ENCODE peak calls at places on chromosomes 3 and 15, in four cellular contexts. M, I, G and F are unnamed samples.
A peak's percentile ranks its signal among the peaks of the same experiment; 100 is the strongest.

GRCh38 chr3:123618768-123619484 is 34.1 kb upstream of the HACD2 start:
- DNase-seq in M (no peak), I (no peak), G (peak; percentile 29), F (peak; percentile 64)

GRCh38 chr15:65060641-65061397 is 7.0 kb downstream of the RASL12 start:
- DNase-seq in M (no peak), I (no peak), G (no peak), F (no peak)

GRCh38 chr3:67517781-67518180 is 136.6 kb downstream of the SUCLG2 start:
- DNase-seq in M (no peak), I (no peak), G (no peak), F (no peak)

GRCh38 chr3:133097214-133097613 is 59.0 kb downstream of the TMEM108 start:
- DNase-seq in M (no peak), I (no peak), G (no peak), F (no peak)

GRCh38 chr3:192409203-192409837 is 318.0 kb downstream of the FGF12 start:
- DNase-seq in M (peak; percentile 26), I (no peak), G (no peak), F (peak; percentile 37)

GRCh38 chr15:33535135-33535534 is 224.4 kb downstream of the RYR3 start:
- DNase-seq in M (no peak), I (no peak), G (no peak), F (peak; percentile 28)

GRCh38 chr3:183306798-183307671 is 54.0 kb downstream of the B3GNT5 start:
- DNase-seq in M (no peak), I (no peak), G (peak; percentile 80), F (peak; percentile 77)

GRCh38 chr15:71518661-71519060 is 291.7 kb upstream of the NR2E3 start:
- DNase-seq in M (no peak), I (no peak), G (no peak), F (no peak)

GRCh38 chr3:61645148-61645547 is 83.8 kb downstream of the PTPRG start:
- DNase-seq in M (peak; percentile 31), I (no peak), G (no peak), F (peak; percentile 49)

GRCh38 chr15:65771870-65772269 is 20.2 kb downstream of the DENND4A start:
- DNase-seq in M (no peak), I (no peak), G (no peak), F (no peak)

GRCh38 chr3:150970665-150971327 is 1.7 kb downstream of the CLRN1 start:
- DNase-seq in M (peak; percentile 43), I (peak; percentile 22), G (no peak), F (peak; percentile 70)

GRCh38 chr3:159911011-159911663 is 77.5 kb upstream of the IL12A start:
- DNase-seq in M (no peak), I (no peak), G (no peak), F (no peak)

GRCh38 chr3:16528581-16528993 is 15.1 kb upstream of the RFTN1 start:
- DNase-seq in M (no peak), I (no peak), G (no peak), F (no peak)

GRCh38 chr15:33160581-33161165 is 33.8 kb downstream of the FMN1 start:
- DNase-seq in M (no peak), I (no peak), G (no peak), F (no peak)

GRCh38 chr3:178385280-178385952 is 150.8 kb upstream of the KCNMB2 start:
- DNase-seq in M (peak; percentile 27), I (peak; percentile 32), G (peak; percentile 48), F (peak; percentile 46)

GRCh38 chr15:67329984-67330733 is 75.6 kb downstream of the IQCH start:
- DNase-seq in M (no peak), I (no peak), G (no peak), F (peak; percentile 2)

GRCh38 chr3:71416868-71417267 is 166.7 kb downstream of the FOXP1 start:
- DNase-seq in M (no peak), I (no peak), G (peak; percentile 84), F (no peak)

GRCh38 chr3:115832265-115832664 is 209.0 kb downstream of the GAP43 start:
- DNase-seq in M (no peak), I (no peak), G (no peak), F (no peak)

GRCh38 chr3:188542196-188542595 is 388.2 kb downstream of the LPP start:
- DNase-seq in M (no peak), I (no peak), G (no peak), F (no peak)

GRCh38 chr3:18424862-18425640 is at the start of gene SATB1:
- DNase-seq in M (no peak), I (no peak), G (peak; percentile 41), F (peak; percentile 50)

GRCh38 chr3:37032961-37033360 is 39.6 kb downstream of the MLH1 start:
- DNase-seq in M (no peak), I (no peak), G (no peak), F (no peak)

GRCh38 chr3:14775574-14775973 is 43.2 kb upstream of the FGD5 start:
- DNase-seq in M (no peak), I (no peak), G (no peak), F (no peak)

GRCh38 chr15:45147606-45148005 is 17.8 kb downstream of the DUOX1 start:
- DNase-seq in M (no peak), I (no peak), G (no peak), F (no peak)

GRCh38 chr3:39260957-39261356 is 18.9 kb downstream of the CX3CR1 start:
- DNase-seq in M (peak; percentile 90), I (peak; percentile 33), G (peak; percentile 65), F (peak; percentile 95)

GRCh38 chr15:98729446-98730042 is 81.2 kb downstream of the IGF1R start:
- DNase-seq in M (no peak), I (no peak), G (no peak), F (no peak)

GRCh38 chr3:180063783-180064182 is 27.0 kb upstream of the PEX5L start:
- DNase-seq in M (no peak), I (no peak), G (no peak), F (peak; percentile 60)

GRCh38 chr3:133038731-133039398 is 674 bp downstream of the TMEM108 start:
- DNase-seq in M (peak; percentile 5), I (no peak), G (peak; percentile 16), F (peak; percentile 2)

GRCh38 chr3:15983232-15983631 is 185.5 kb upstream of the ANKRD28 start:
- DNase-seq in M (peak; percentile 53), I (no peak), G (no peak), F (peak; percentile 88)

GRCh38 chr3:111534701-111535100 is 7.3 kb upstream of the CD96 start:
- DNase-seq in M (peak; percentile 11), I (no peak), G (no peak), F (peak; percentile 49)

GRCh38 chr3:49745986-49746385 is 22.2 kb upstream of the GMPPB start:
- DNase-seq in M (peak; percentile 40), I (no peak), G (no peak), F (peak; percentile 90)

GRCh38 chr3:196341142-196341541 is 3.0 kb upstream of the TM4SF19 start:
- DNase-seq in M (peak; percentile 40), I (no peak), G (peak; percentile 37), F (peak; percentile 73)

GRCh38 chr3:66037330-66037985 is 1.3 kb downstream of the MAGI1 start:
- DNase-seq in M (peak; percentile 53), I (no peak), G (peak; percentile 3), F (peak; percentile 63)

GRCh38 chr15:67833504-67834248 is 6.2 kb downstream of the RNU6-1 start:
- DNase-seq in M (peak; percentile 51), I (no peak), G (peak; percentile 74), F (peak; percentile 46)

GRCh38 chr3:115903843-115904242 is 280.5 kb downstream of the GAP43 start:
- DNase-seq in M (no peak), I (no peak), G (no peak), F (no peak)

GRCh38 chr15:79933245-79933644 is 36.4 kb upstream of the MTHFS start:
- DNase-seq in M (no peak), I (no peak), G (no peak), F (no peak)

GRCh38 chr15:79929412-79929811 is 32.6 kb upstream of the MTHFS start:
- DNase-seq in M (no peak), I (no peak), G (no peak), F (no peak)

GRCh38 chr15:79930509-79930908 is 33.7 kb upstream of the MTHFS start:
- DNase-seq in M (no peak), I (no peak), G (no peak), F (no peak)

GRCh38 chr15:79938143-79938542 is 32.9 kb downstream of the BCL2A1 start:
- DNase-seq in M (no peak), I (no peak), G (no peak), F (no peak)

GRCh38 chr15:79932447-79932846 is 35.6 kb upstream of the MTHFS start:
- DNase-seq in M (no peak), I (no peak), G (no peak), F (no peak)
- TF ChIP-seq CTCF in M (no peak), I (no peak), G (no peak), F (no peak)

GRCh38 chr3:197714251-197714650 is 22.5 kb downstream of the RUBCN start:
- DNase-seq in M (no peak), I (no peak), G (no peak), F (no peak)

GRCh38 chr3:197713477-197713822 is 23.3 kb downstream of the RUBCN start:
- DNase-seq in M (no peak), I (no peak), G (no peak), F (no peak)

GRCh38 chr3:197722734-197723133 is 14.0 kb downstream of the RUBCN start:
- DNase-seq in M (no peak), I (no peak), G (no peak), F (no peak)

GRCh38 chr3:197718904-197719303 is 17.8 kb downstream of the RUBCN start:
- DNase-seq in M (peak; percentile 83), I (peak; percentile 100), G (no peak), F (peak; percentile 99)
- TF ChIP-seq CTCF in M (no peak), I (no peak), G (no peak), F (no peak)

GRCh38 chr3:194197396-194197960 is 61.5 kb downstream of the HES1 start:
- DNase-seq in M (no peak), I (no peak), G (no peak), F (no peak)
- TF ChIP-seq CTCF in M (no peak), I (no peak), G (no peak), F (no peak)

GRCh38 chr3:154904328-154904727 is 175.8 kb upstream of the MME start:
- DNase-seq in M (peak; percentile 5), I (no peak), G (peak; percentile 31), F (peak; percentile 41)
- TF ChIP-seq CTCF in M (no peak), I (peak; percentile 27), G (peak; percentile 40), F (peak; percentile 62)

GRCh38 chr15:62124953-62125263 is 40.2 kb downstream of the C2CD4B start:
- DNase-seq in M (no peak), I (no peak), G (no peak), F (no peak)

GRCh38 chr15:62126364-62126763 is 38.7 kb downstream of the C2CD4B start:
- DNase-seq in M (no peak), I (no peak), G (no peak), F (no peak)

GRCh38 chr15:62124176-62124952 is 40.7 kb downstream of the C2CD4B start:
- DNase-seq in M (no peak), I (peak; percentile 86), G (no peak), F (peak; percentile 73)

GRCh38 chr15:62128916-62129315 is 36.2 kb downstream of the C2CD4B start:
- DNase-seq in M (no peak), I (no peak), G (no peak), F (no peak)

GRCh38 chr15:62125763-62126162 is 39.3 kb downstream of the C2CD4B start:
- DNase-seq in M (no peak), I (no peak), G (peak; percentile 31), F (peak; percentile 64)
- TF ChIP-seq CTCF in M (peak; percentile 21), I (peak; percentile 59), G (peak; percentile 57), F (peak; percentile 45)